ENCODE peak calls at places on chromosomes 12 and 14, in six cellular contexts. W, S, L, A, J and R are unnamed samples.

GRCh38 chr12:77796775-77797174 is 33.9 kb upstream of the NAV3 start:
- DNase-seq in A (no peak), J (no peak), S (no peak), L (peak; percentile 61), W (no peak), R (peak; percentile 40)

GRCh38 chr14:49641697-49642129 is 6.7 kb upstream of the DNAAF2 start:
- DNase-seq in S (no peak), J (no peak), W (no peak), A (no peak), L (peak; percentile 45), R (peak; percentile 48)

GRCh38 chr12:121628037-121628436 is 1.7 kb downstream of the ORAI1 start:
- DNase-seq in A (no peak), S (no peak), W (no peak), L (peak; percentile 40), J (no peak), R (no peak)

GRCh38 chr12:15855646-15856045 is 26.5 kb upstream of the STRAP start:
- DNase-seq in S (no peak), L (peak; percentile 66), W (no peak), A (no peak), J (no peak), R (peak; percentile 70)

GRCh38 chr14:104651876-104652260 is 37.5 kb upstream of the INF2 start:
- DNase-seq in L (no peak), S (no peak), J (no peak), W (peak; percentile 52), A (no peak), R (no peak)

GRCh38 chr12:122836027-122836921 is 1.0 kb downstream of the HIP1R start:
- DNase-seq in W (peak; percentile 39), L (peak; percentile 72), S (no peak), A (no peak), J (no peak), R (peak; percentile 16)

GRCh38 chr14:52369305-52369781 is 55.2 kb downstream of the PTGER2 start:
- DNase-seq in L (no peak), W (no peak), A (no peak), S (no peak), J (no peak), R (peak; percentile 54)

GRCh38 chr14:23095196-23096108 is at the start of gene C14orf119:
- DNase-seq in A (peak; percentile 100), S (peak; percentile 100), W (peak; percentile 99), L (peak; percentile 100), J (peak; percentile 96), R (peak; percentile 99)

GRCh38 chr12:92928431-92928961 is 599 bp downstream of the EEA1 start:
- DNase-seq in A (no peak), L (peak; percentile 51), W (no peak), J (no peak), S (no peak), R (no peak)

GRCh38 chr12:104207416-104207941 is 8.1 kb upstream of the TXNRD1 start:
- DNase-seq in L (no peak), J (no peak), A (no peak), S (no peak), W (no peak), R (peak; percentile 27)

GRCh38 chr12:122523280-122523679 is 3.5 kb downstream of the RSRC2 start:
- DNase-seq in L (peak; percentile 80), W (no peak), S (peak; percentile 61), J (no peak), A (no peak), R (peak; percentile 76)

GRCh38 chr14:65575389-65575788 is 162.9 kb downstream of the FUT8 start:
- DNase-seq in L (no peak), A (no peak), S (no peak), J (no peak), W (no peak), R (no peak)

GRCh38 chr14:51711505-51711904 is 59.8 kb downstream of the FRMD6 start:
- DNase-seq in J (no peak), S (no peak), A (no peak), L (no peak), W (no peak), R (peak; percentile 61)

GRCh38 chr12:180445-180844 is 33.5 kb downstream of the SLC6A12 start:
- DNase-seq in S (no peak), W (no peak), L (peak; percentile 81), A (no peak), J (no peak), R (peak; percentile 58)

GRCh38 chr12:95790912-95791849 is 617 bp upstream of the NTN4 start:
- DNase-seq in J (no peak), S (no peak), A (peak; percentile 29), W (peak; percentile 62), L (peak; percentile 32), R (peak; percentile 22)

GRCh38 chr12:63752283-63752682 is 27.4 kb upstream of the RXYLT1 start:
- DNase-seq in A (no peak), L (no peak), W (no peak), J (no peak), S (no peak), R (no peak)

GRCh38 chr14:76329951-76330350 is 46.0 kb upstream of the ESRRB start:
- DNase-seq in J (no peak), W (no peak), A (no peak), L (no peak), S (no peak), R (no peak)

GRCh38 chr12:48824112-48824511 is 5.8 kb downstream of the CACNB3 start:
- DNase-seq in J (no peak), S (no peak), W (peak; percentile 92), L (no peak), A (no peak), R (no peak)

GRCh38 chr12:49355913-49356312 is 9.2 kb downstream of the DNAJC22 start:
- DNase-seq in A (no peak), L (no peak), W (no peak), J (no peak), S (no peak), R (no peak)

GRCh38 chr12:1914116-1914911 is 4.1 kb downstream of the CACNA2D4 start:
- DNase-seq in J (no peak), S (no peak), A (no peak), W (peak; percentile 23), L (no peak), R (no peak)

GRCh38 chr12:124655317-124656213 is 88.2 kb upstream of the NCOR2 start:
- DNase-seq in L (peak; percentile 98), W (peak; percentile 89), J (peak; percentile 49), A (peak; percentile 35), S (no peak), R (peak; percentile 93)

GRCh38 chr12:47896633-47897032 is 8.2 kb downstream of the VDR start:
- DNase-seq in L (no peak), S (no peak), A (no peak), J (no peak), W (no peak), R (no peak)

GRCh38 chr12:2291182-2291832 is 238.5 kb downstream of the CACNA1C start:
- DNase-seq in A (peak; percentile 36), L (peak; percentile 38), J (no peak), S (peak; percentile 50), W (peak; percentile 83), R (no peak)

GRCh38 chr14:101358726-101359125 is 202.6 kb upstream of the DIO3 start:
- DNase-seq in J (no peak), S (no peak), W (no peak), A (no peak), L (no peak), R (no peak)

GRCh38 chr12:49527361-49528130 is 11.3 kb upstream of the KCNH3 start:
- DNase-seq in S (no peak), W (no peak), A (no peak), J (no peak), L (no peak), R (no peak)

GRCh38 chr12:74903522-74903921 is 306.1 kb downstream of the KCNC2 start:
- DNase-seq in L (peak; percentile 5), S (no peak), J (peak; percentile 19), A (peak; percentile 8), W (peak; percentile 66), R (no peak)

GRCh38 chr12:3438401-3438800 is 52.6 kb upstream of the PRMT8 start:
- DNase-seq in J (no peak), A (no peak), L (no peak), S (no peak), W (no peak), R (no peak)

GRCh38 chr12:3446235-3446634 is 44.8 kb upstream of the PRMT8 start:
- DNase-seq in W (peak; percentile 25), J (no peak), L (no peak), S (no peak), A (no peak), R (no peak)

GRCh38 chr12:3445127-3445978 is 45.6 kb upstream of the PRMT8 start:
- DNase-seq in L (no peak), J (no peak), A (no peak), W (no peak), S (no peak), R (no peak)

GRCh38 chr12:3441435-3441834 is 49.6 kb upstream of the PRMT8 start:
- DNase-seq in L (no peak), J (no peak), S (no peak), W (peak; percentile 24), A (no peak), R (no peak)

DNA sequence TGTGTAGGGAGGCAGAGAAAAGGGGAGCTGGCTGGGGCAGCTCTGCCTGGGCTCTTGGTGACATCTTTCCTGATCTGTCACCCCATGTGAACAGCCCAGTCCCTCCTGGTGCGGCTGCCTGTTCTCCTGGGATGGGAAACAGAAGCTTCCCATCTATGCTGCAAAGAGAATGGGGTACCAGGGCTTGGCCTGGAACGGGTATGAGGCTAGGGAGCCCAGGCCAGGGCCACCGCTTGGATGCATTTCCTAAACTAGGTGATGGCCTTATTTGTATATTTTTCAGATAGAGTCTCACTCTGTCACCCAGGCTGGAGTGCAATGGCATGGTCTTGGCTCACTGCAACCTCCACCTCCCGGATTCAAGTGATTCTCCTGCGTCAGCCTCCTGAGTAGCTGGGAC is 48.6 kb upstream of the PRMT8 start:
- DNase-seq in A (no peak), L (no peak), W (no peak), J (no peak), S (no peak), R (no peak)
- H3K27me3 ChIP-seq in A (peaks cover 33% of the 10 kb centered on the region), L (no peaks in the 10 kb centered on the region), W (no peaks in the 10 kb centered on the region), J (no peaks in the 10 kb centered on the region), S (no peaks in the 10 kb centered on the region), R (peaks cover 7% of the 10 kb centered on the region)

GRCh38 chr14:43105305-43105704 is 1401.8 kb downstream of the FSCB start:
- DNase-seq in A (no peak), L (no peak), J (no peak), S (no peak), W (no peak), R (no peak)
- H2AFZ ChIP-seq in A (no peak overlapping the region), L (no peak overlapping the region), J (peak overlapping the region; percentile 94), S (no peak overlapping the region), W (no peak overlapping the region), R (no peak overlapping the region)

GRCh38 chr12:22923768-22924167 is 298.8 kb downstream of the ETNK1 start:
- DNase-seq in A (no peak), L (no peak), S (no peak), J (no peak), W (no peak), R (no peak)

GRCh38 chr12:22919883-22920282 is 294.9 kb downstream of the ETNK1 start:
- DNase-seq in S (no peak), L (no peak), J (no peak), W (no peak), A (no peak), R (no peak)

GRCh38 chr12:22925593-22925992 is 300.6 kb downstream of the ETNK1 start:
- DNase-seq in L (no peak), S (no peak), W (no peak), A (no peak), J (no peak), R (no peak)

GRCh38 chr12:22924391-22924790 is 299.4 kb downstream of the ETNK1 start:
- DNase-seq in L (no peak), J (no peak), S (no peak), W (no peak), A (no peak), R (no peak)
- H2BK120ac ChIP-seq in L (no peak overlapping the region), J (no peak overlapping the region), S (no peak overlapping the region), W (no peak overlapping the region), A (no peak overlapping the region), R (no peak overlapping the region)

GRCh38 chr14:102929349-102930137 is 7.1 kb downstream of the AMN start:
- DNase-seq in S (no peak), A (no peak), J (no peak), L (no peak), W (no peak), R (no peak)
- H3K27me3 ChIP-seq in S (peaks cover 33% of the 10 kb centered on the region), A (peaks cover 34% of the 10 kb centered on the region), J (peaks cover 26% of the 10 kb centered on the region), L (peaks cover 8% of the 10 kb centered on the region), W (peaks cover 13% of the 10 kb centered on the region), R (peaks cover 56% of the 10 kb centered on the region)